ENCODE peak calls at places on chromosomes 16 and 17, in four cellular contexts. L, I, M and G are unnamed samples.

GRCh38 chr16:11329080-11329491 is 16.2 kb upstream of the RMI2 start:
- DNase-seq in L (peak), I (peak), M (no peak), G (peak)

GRCh38 chr16:4694664-4695451 is 1.5 kb downstream of the NUDT16L1 start:
- DNase-seq in L (peak), I (no peak), M (no peak), G (no peak)

GRCh38 chr17:82943339-82943738 is 103.5 kb upstream of the ZNF750 start:
- DNase-seq in L (no peak), I (no peak), M (no peak), G (no peak)

GRCh38 chr17:60391419-60392041 is 403 bp downstream of the USP32 start:
- DNase-seq in L (no peak), I (peak), M (peak), G (no peak)

GRCh38 chr17:4998666-4999428 is 1.1 kb downstream of the KIF1C start:
- DNase-seq in L (no peak), I (peak), M (peak), G (peak)

GRCh38 chr17:79979841-79980215 is 55.8 kb downstream of the TBC1D16 start:
- DNase-seq in L (no peak), I (no peak), M (no peak), G (no peak)

GRCh38 chr17:19322129-19322505 is 40.4 kb downstream of the B9D1 start:
- DNase-seq in L (no peak), I (no peak), M (no peak), G (no peak)

GRCh38 chr17:4974064-4974670 is 6.5 kb upstream of the SPAG7 start:
- DNase-seq in L (no peak), I (no peak), M (no peak), G (no peak)

GRCh38 chr16:69845181-69845580 is 83.0 kb downstream of the WWP2 start:
- DNase-seq in L (no peak), I (no peak), M (no peak), G (no peak)

GRCh38 chr17:75343007-75343406 is 53.8 kb upstream of the SLC25A19 start:
- DNase-seq in L (no peak), I (no peak), M (no peak), G (no peak)

GRCh38 chr17:57597531-57598453 is 147.3 kb downstream of the CCDC182 start:
- DNase-seq in L (peak), I (peak), M (peak), G (peak)

GRCh38 chr16:75576384-75576811 is 10.2 kb downstream of the GABARAPL2 start:
- DNase-seq in L (no peak), I (no peak), M (no peak), G (peak)

GRCh38 chr17:45032150-45032493 is 19.3 kb downstream of the DCAKD start:
- DNase-seq in L (no peak), I (no peak), M (no peak), G (no peak)

GRCh38 chr17:67280279-67280678 is 35.3 kb upstream of the HELZ start:
- DNase-seq in L (peak), I (no peak), M (peak), G (no peak)

GRCh38 chr16:89136931-89137330 is 34.6 kb upstream of the CDH15 start:
- DNase-seq in L (no peak), I (no peak), M (no peak), G (no peak)

GRCh38 chr16:66269631-66270332 is 96.7 kb upstream of the CDH5 start:
- DNase-seq in L (peak), I (no peak), M (no peak), G (no peak)

GRCh38 chr17:38467491-38467890 is 39.2 kb downstream of the ARHGAP23 start:
- DNase-seq in L (no peak), I (no peak), M (no peak), G (no peak)
- TF ChIP-seq CTCF in L (no peak), I (no peak), M (no peak), G (no peak)

GRCh38 chr16:1537763-1538289 is 4.4 kb downstream of the TMEM204 start:
- DNase-seq in L (no peak), I (no peak), M (no peak), G (no peak)

GRCh38 chr16:1539720-1540555 is 6.5 kb downstream of the TMEM204 start:
- DNase-seq in L (no peak), I (no peak), M (no peak), G (peak)

GRCh38 chr16:1540556-1540855 is 7.0 kb downstream of the TMEM204 start:
- DNase-seq in L (no peak), I (no peak), M (no peak), G (no peak)

GRCh38 chr16:1537138-1537577 is 3.7 kb downstream of the TMEM204 start:
- DNase-seq in L (no peak), I (no peak), M (no peak), G (no peak)

GRCh38 chr16:1538804-1539520 is 5.5 kb downstream of the TMEM204 start:
- DNase-seq in L (no peak), I (no peak), M (no peak), G (no peak)
- TF ChIP-seq CTCF in L (no peak), I (peak), M (no peak), G (peak)

GRCh38 chr16:24070851-24071250 is 185.3 kb upstream of the CACNG3 start:
- DNase-seq in L (peak), I (peak), M (peak), G (peak)
- TF ChIP-seq CTCF in L (peak), I (peak), M (no peak), G (peak)

GRCh38 chr16:68823401-68823800 is 19.9 kb upstream of the TANGO6 start:
- DNase-seq in L (peak), I (no peak), M (peak), G (no peak)

GRCh38 chr16:68826652-68827051 is 16.7 kb upstream of the TANGO6 start:
- DNase-seq in L (no peak), I (no peak), M (no peak), G (no peak)

DNA sequence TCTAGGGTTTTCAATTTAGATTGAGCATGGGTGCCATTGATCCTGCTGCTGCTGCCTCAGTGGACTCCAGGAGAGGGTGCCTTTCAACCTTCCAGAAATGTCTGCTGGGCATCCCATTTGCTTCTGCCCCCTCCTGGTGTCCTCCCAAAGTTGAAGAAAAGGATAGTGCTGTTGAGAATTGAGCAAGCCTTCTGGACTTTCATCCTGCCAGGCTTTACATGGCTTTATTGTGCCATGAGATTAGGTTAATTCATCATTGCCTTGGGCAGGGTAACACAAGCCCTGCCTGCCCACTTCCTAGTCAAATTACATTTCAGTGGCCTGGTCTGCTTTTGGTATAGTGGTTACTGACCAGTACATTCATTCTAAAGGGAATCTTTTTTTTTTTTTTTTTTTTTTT is 17.9 kb upstream of the TANGO6 start:
- DNase-seq in L (no peak), I (no peak), M (no peak), G (no peak)
- TF ChIP-seq CTCF in L (no peak), I (no peak), M (no peak), G (no peak)